ENCODE peak calls at places on chromosomes 6 and 20, in seven cellular contexts. N, X, T, O, L, C and Y are unnamed samples.

GRCh38 chr6:141359953-141360352 is 772.8 kb upstream of the GJE1 start:
- DNase-seq in N (no peak), X (no peak), T (no peak), O (peak; percentile 83), L (no peak), C (no peak), Y (no peak)

GRCh38 chr20:5945963-5946362 is 4.4 kb downstream of the TRMT6 start:
- DNase-seq in N (no peak), X (no peak), T (no peak), O (peak; percentile 26), L (no peak), C (no peak), Y (no peak)

GRCh38 chr6:46651006-46651405 is 1.6 kb downstream of the CYP39A1 start:
- DNase-seq in N (no peak), X (no peak), T (no peak), O (no peak), L (no peak), C (no peak), Y (no peak)

GRCh38 chr6:84280030-84280429 is 52.6 kb upstream of the CEP162 start:
- DNase-seq in N (no peak), X (no peak), T (no peak), O (no peak), L (no peak), C (no peak), Y (no peak)

GRCh38 chr6:150831577-150831976 is 33.9 kb upstream of the MTHFD1L start:
- DNase-seq in N (no peak), X (no peak), T (no peak), O (no peak), L (no peak), C (no peak), Y (no peak)

GRCh38 chr20:25745738-25746137 is 49.1 kb upstream of the ZNF337 start:
- DNase-seq in N (no peak), X (no peak), T (no peak), O (no peak), L (no peak), C (no peak), Y (no peak)

GRCh38 chr6:30206799-30207618 is 6.2 kb downstream of the TRIM26 start:
- DNase-seq in N (peak; percentile 55), X (no peak), T (no peak), O (peak; percentile 38), L (no peak), C (peak; percentile 25), Y (peak; percentile 48)

GRCh38 chr20:10523438-10523837 is 88.3 kb downstream of the SLX4IP start:
- DNase-seq in N (no peak), X (no peak), T (no peak), O (no peak), L (no peak), C (peak; percentile 47), Y (no peak)

GRCh38 chr6:39496951-39497350 is 174.4 kb upstream of the KCNK16 start:
- DNase-seq in N (no peak), X (no peak), T (no peak), O (peak; percentile 91), L (no peak), C (peak; percentile 54), Y (no peak)

GRCh38 chr6:107692351-107692750 is 131.8 kb downstream of the SCML4 start:
- DNase-seq in N (no peak), X (no peak), T (no peak), O (peak; percentile 85), L (no peak), C (no peak), Y (no peak)

GRCh38 chr6:77470983-77471382 is 7.7 kb upstream of the HTR1B start:
- DNase-seq in N (no peak), X (no peak), T (no peak), O (no peak), L (no peak), C (no peak), Y (no peak)

GRCh38 chr6:73234732-73235131 is 9.4 kb upstream of the KHDC1L start:
- DNase-seq in N (no peak), X (no peak), T (no peak), O (peak; percentile 51), L (no peak), C (no peak), Y (no peak)

GRCh38 chr6:129370268-129370916 is 339.6 kb downstream of the ARHGAP18 start:
- DNase-seq in N (peak; percentile 71), X (no peak), T (no peak), O (peak; percentile 63), L (no peak), C (peak; percentile 25), Y (peak; percentile 44)

GRCh38 chr6:44339763-44340625 is 2.5 kb upstream of the SPATS1 start:
- DNase-seq in N (no peak), X (no peak), T (no peak), O (no peak), L (peak; percentile 72), C (no peak), Y (no peak)

GRCh38 chr6:43737272-43738081 is 32.5 kb upstream of the VEGFA start:
- DNase-seq in N (peak; percentile 47), X (peak; percentile 32), T (no peak), O (peak; percentile 68), L (no peak), C (peak; percentile 11), Y (peak; percentile 25)

GRCh38 chr6:118012944-118013343 is 105.9 kb downstream of the SLC35F1 start:
- DNase-seq in N (no peak), X (no peak), T (no peak), O (no peak), L (peak; percentile 35), C (no peak), Y (no peak)

GRCh38 chr20:47332381-47333206 is 23.9 kb downstream of the ZMYND8 start:
- DNase-seq in N (no peak), X (no peak), T (no peak), O (no peak), L (no peak), C (no peak), Y (no peak)

GRCh38 chr20:47335251-47336012 is 21.1 kb downstream of the ZMYND8 start:
- DNase-seq in N (no peak), X (no peak), T (no peak), O (no peak), L (no peak), C (no peak), Y (no peak)

GRCh38 chr20:47330933-47331708 is 25.4 kb downstream of the ZMYND8 start:
- DNase-seq in N (no peak), X (no peak), T (no peak), O (peak; percentile 81), L (no peak), C (no peak), Y (no peak)

GRCh38 chr20:47336013-47336754 is 20.3 kb downstream of the ZMYND8 start:
- DNase-seq in N (no peak), X (peak; percentile 49), T (no peak), O (peak; percentile 91), L (no peak), C (peak; percentile 66), Y (no peak)

GRCh38 chr20:47334022-47334551 is 22.4 kb downstream of the ZMYND8 start:
- DNase-seq in N (no peak), X (no peak), T (no peak), O (peak; percentile 96), L (no peak), C (peak; percentile 42), Y (no peak)
- TF ChIP-seq CTCF in N (no peak), X (no peak), T (no peak), O (no peak), L (no peak), C (no peak), Y (no peak)

GRCh38 chr6:155106456-155107107 is 111.5 kb downstream of the TIAM2 start:
- DNase-seq in N (no peak), X (no peak), T (no peak), O (no peak), L (no peak), C (no peak), Y (no peak)
- H3K27ac ChIP-seq in N (peak overlapping the region; percentile 20), X (no peak overlapping the region), T (no peak overlapping the region), O (no peak overlapping the region), L (no peak overlapping the region), C (no peak overlapping the region), Y (no peak overlapping the region)

GRCh38 chr6:112881828-112882227 is 534.7 kb downstream of the RFPL4B start:
- DNase-seq in N (no peak), X (no peak), T (no peak), O (no peak), L (no peak), C (no peak), Y (no peak)

GRCh38 chr6:112881027-112881426 is 533.9 kb downstream of the RFPL4B start:
- DNase-seq in N (no peak), X (no peak), T (no peak), O (peak; percentile 50), L (no peak), C (no peak), Y (no peak)

GRCh38 chr6:112877134-112878100 is 530.3 kb downstream of the RFPL4B start:
- DNase-seq in N (peak; percentile 56), X (no peak), T (no peak), O (peak; percentile 93), L (no peak), C (no peak), Y (no peak)

GRCh38 chr6:112882381-112882780 is 535.3 kb downstream of the RFPL4B start:
- DNase-seq in N (no peak), X (no peak), T (no peak), O (no peak), L (no peak), C (no peak), Y (no peak)

GRCh38 chr6:112879920-112880413 is 532.8 kb downstream of the RFPL4B start:
- DNase-seq in N (peak; percentile 66), X (peak; percentile 77), T (no peak), O (peak; percentile 39), L (peak; percentile 29), C (no peak), Y (peak; percentile 50)
- TF ChIP-seq CTCF in N (peak; percentile 37), X (no peak), T (no peak), O (peak; percentile 5), L (no peak), C (no peak), Y (peak; percentile 26)

GRCh38 chr6:26536571-26537159 is 1.5 kb upstream of the HMGN4 start:
- DNase-seq in N (peak; percentile 47), X (no peak), T (no peak), O (peak; percentile 79), L (no peak), C (peak; percentile 72), Y (peak; percentile 54)
- H3K27ac ChIP-seq in N (peak overlapping the region; percentile 74), X (peak overlapping the region; percentile 91), T (peak overlapping the region; percentile 88), O (peak overlapping the region; percentile 79), L (peak overlapping the region; percentile 47), C (peak overlapping the region; percentile 100), Y (peak overlapping the region; percentile 82)

DNA sequence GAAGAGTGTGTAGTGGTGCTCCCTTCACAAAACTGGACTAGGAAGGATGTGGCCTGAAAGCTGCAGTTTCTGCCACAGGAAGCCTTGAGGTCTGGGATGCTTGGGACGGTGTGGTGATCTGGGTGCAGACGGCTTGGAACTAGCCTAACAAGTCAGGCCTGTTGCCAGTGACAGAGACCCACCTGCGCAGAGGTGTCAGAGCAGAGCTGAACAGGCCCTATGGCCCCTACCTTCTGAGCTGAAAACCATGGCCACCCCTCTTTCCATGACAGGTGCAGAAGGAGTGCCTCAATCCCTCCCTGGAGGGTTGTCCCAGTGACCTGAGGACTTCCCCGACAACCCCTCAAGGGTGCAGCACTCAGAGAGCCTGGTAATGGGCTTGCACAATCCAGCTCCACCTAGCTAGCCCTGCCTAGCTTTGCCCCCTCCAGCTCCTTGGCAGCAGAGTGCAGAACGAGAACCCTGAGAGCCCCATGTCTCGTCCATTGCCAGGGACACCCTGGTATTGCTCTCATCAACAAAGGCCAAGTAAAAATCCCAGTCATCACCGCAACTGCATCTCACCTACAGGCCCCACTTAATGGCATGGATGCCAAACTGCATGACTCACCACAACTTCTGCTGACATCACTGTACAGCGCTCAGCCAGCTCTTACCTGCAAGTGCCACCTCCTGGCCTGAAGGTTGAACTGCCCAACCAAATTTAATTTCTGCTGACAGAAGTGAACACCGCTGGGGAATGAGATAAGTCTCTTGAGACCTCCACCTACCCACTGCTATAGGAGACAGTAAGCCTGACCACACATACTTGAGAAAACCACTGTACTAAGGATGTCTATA is 563.1 kb downstream of the TFAP2A start:
- DNase-seq in N (peak; percentile 86), X (no peak), T (no peak), O (peak; percentile 15), L (no peak), C (no peak), Y (peak; percentile 34)
- TF ChIP-seq CTCF in N (peak; percentile 67), X (no peak), T (no peak), O (no peak), L (no peak), C (no peak), Y (peak; percentile 60)